ENCODE peak calls at places on chromosomes 2 and 18, in seven cellular contexts. One of them, this sample, is unnamed.

GRCh38 chr2:65353927-65354326 is 78.5 kb downstream of the SPRED2 start:
- DNase-seq in astrocyte of the spinal cord: no peak
- DNase-seq in hepatocyte: no peak
- DNase-seq in astrocyte: no peak
- DNase-seq in cardiac muscle cell: no peak
- DNase-seq in vagina: no peak
- DNase-seq in brain microvascular endothelial cell: no peak
- DNase-seq in this sample: no peak

GRCh38 chr18:28594034-28594433 is 417.1 kb upstream of the CDH2 start:
- DNase-seq in astrocyte of the spinal cord: peak
- DNase-seq in astrocyte: peak
- DNase-seq in brain microvascular endothelial cell: no peak
- DNase-seq in hepatocyte: no peak
- DNase-seq in vagina: no peak
- DNase-seq in cardiac muscle cell: no peak
- DNase-seq in this sample: no peak

GRCh38 chr2:107036293-107036692 is 150.3 kb upstream of the ST6GAL2 start:
- DNase-seq in astrocyte of the spinal cord: no peak
- DNase-seq in brain microvascular endothelial cell: no peak
- DNase-seq in hepatocyte: no peak
- DNase-seq in vagina: no peak
- DNase-seq in cardiac muscle cell: no peak
- DNase-seq in astrocyte: no peak
- DNase-seq in this sample: no peak

GRCh38 chr2:9675369-9676351 is 44.9 kb upstream of the YWHAQ start:
- DNase-seq in brain microvascular endothelial cell: peak
- DNase-seq in vagina: no peak
- DNase-seq in astrocyte of the spinal cord: peak
- DNase-seq in astrocyte: peak
- DNase-seq in hepatocyte: no peak
- DNase-seq in cardiac muscle cell: peak
- DNase-seq in this sample: peak

GRCh38 chr2:42835577-42836371 is 43.4 kb upstream of the HAAO start:
- DNase-seq in astrocyte: peak
- DNase-seq in brain microvascular endothelial cell: peak
- DNase-seq in astrocyte of the spinal cord: peak
- DNase-seq in hepatocyte: no peak
- DNase-seq in vagina: peak
- DNase-seq in cardiac muscle cell: peak
- DNase-seq in this sample: peak

GRCh38 chr2:85953476-85953875 is 64.7 kb upstream of the ST3GAL5 start:
- DNase-seq in vagina: no peak
- DNase-seq in brain microvascular endothelial cell: no peak
- DNase-seq in astrocyte of the spinal cord: no peak
- DNase-seq in astrocyte: no peak
- DNase-seq in hepatocyte: no peak
- DNase-seq in cardiac muscle cell: no peak
- DNase-seq in this sample: no peak

GRCh38 chr18:49976810-49977209 is 163.5 kb upstream of the ACAA2 start:
- DNase-seq in astrocyte of the spinal cord: no peak
- DNase-seq in hepatocyte: no peak
- DNase-seq in brain microvascular endothelial cell: no peak
- DNase-seq in astrocyte: peak
- DNase-seq in vagina: no peak
- DNase-seq in cardiac muscle cell: peak
- DNase-seq in this sample: no peak

GRCh38 chr2:3706892-3707291 is 3.5 kb downstream of the DCDC2C start:
- DNase-seq in astrocyte of the spinal cord: no peak
- DNase-seq in cardiac muscle cell: no peak
- DNase-seq in vagina: no peak
- DNase-seq in hepatocyte: no peak
- DNase-seq in brain microvascular endothelial cell: no peak
- DNase-seq in astrocyte: no peak
- DNase-seq in this sample: no peak

GRCh38 chr18:25517881-25518715 is 166.1 kb upstream of the ZNF521 start:
- DNase-seq in brain microvascular endothelial cell: no peak
- DNase-seq in astrocyte: no peak
- DNase-seq in vagina: no peak
- DNase-seq in hepatocyte: no peak
- DNase-seq in astrocyte of the spinal cord: no peak
- DNase-seq in cardiac muscle cell: no peak
- DNase-seq in this sample: no peak

GRCh38 chr18:23380001-23380550 is 73.0 kb upstream of the RIOK3 start:
- DNase-seq in astrocyte of the spinal cord: peak
- DNase-seq in hepatocyte: no peak
- DNase-seq in vagina: no peak
- DNase-seq in brain microvascular endothelial cell: peak
- DNase-seq in astrocyte: peak
- DNase-seq in cardiac muscle cell: peak
- DNase-seq in this sample: no peak

GRCh38 chr2:237859082-237859433 is 365 bp upstream of the RAMP1 start:
- DNase-seq in astrocyte: no peak
- DNase-seq in brain microvascular endothelial cell: no peak
- DNase-seq in vagina: no peak
- DNase-seq in astrocyte of the spinal cord: no peak
- DNase-seq in hepatocyte: no peak
- DNase-seq in cardiac muscle cell: no peak
- DNase-seq in this sample: no peak

GRCh38 chr2:201440182-201440581 is 11.1 kb downstream of the TRAK2 start:
- DNase-seq in vagina: no peak
- DNase-seq in astrocyte: no peak
- DNase-seq in cardiac muscle cell: no peak
- DNase-seq in brain microvascular endothelial cell: no peak
- DNase-seq in astrocyte of the spinal cord: no peak
- DNase-seq in hepatocyte: peak
- DNase-seq in this sample: no peak

GRCh38 chr18:79380816-79381806 is 14.6 kb upstream of the NFATC1 start:
- DNase-seq in astrocyte: no peak
- DNase-seq in cardiac muscle cell: peak
- DNase-seq in astrocyte of the spinal cord: peak
- DNase-seq in brain microvascular endothelial cell: no peak
- DNase-seq in vagina: no peak
- DNase-seq in hepatocyte: peak
- DNase-seq in this sample: no peak

GRCh38 chr2:48781366-48781765 is 25.8 kb upstream of the LHCGR start:
- DNase-seq in cardiac muscle cell: no peak
- DNase-seq in brain microvascular endothelial cell: no peak
- DNase-seq in vagina: no peak
- DNase-seq in astrocyte: no peak
- DNase-seq in hepatocyte: no peak
- DNase-seq in astrocyte of the spinal cord: no peak
- DNase-seq in this sample: no peak

GRCh38 chr2:134788417-134788816 is 50.0 kb upstream of the ACMSD start:
- DNase-seq in cardiac muscle cell: no peak
- DNase-seq in astrocyte: no peak
- DNase-seq in brain microvascular endothelial cell: no peak
- DNase-seq in hepatocyte: no peak
- DNase-seq in astrocyte of the spinal cord: no peak
- DNase-seq in vagina: no peak
- DNase-seq in this sample: no peak

GRCh38 chr2:134785659-134786058 is 52.8 kb upstream of the ACMSD start:
- DNase-seq in cardiac muscle cell: no peak
- DNase-seq in astrocyte of the spinal cord: no peak
- DNase-seq in vagina: no peak
- DNase-seq in hepatocyte: no peak
- DNase-seq in astrocyte: no peak
- DNase-seq in brain microvascular endothelial cell: no peak
- DNase-seq in this sample: no peak

GRCh38 chr2:134792147-134792546 is 46.3 kb upstream of the ACMSD start:
- DNase-seq in hepatocyte: no peak
- DNase-seq in vagina: no peak
- DNase-seq in brain microvascular endothelial cell: no peak
- DNase-seq in astrocyte: no peak
- DNase-seq in cardiac muscle cell: no peak
- DNase-seq in astrocyte of the spinal cord: no peak
- DNase-seq in this sample: no peak

GRCh38 chr2:134791606-134792005 is 46.8 kb upstream of the ACMSD start:
- DNase-seq in vagina: no peak
- DNase-seq in cardiac muscle cell: no peak
- DNase-seq in brain microvascular endothelial cell: no peak
- DNase-seq in astrocyte: no peak
- DNase-seq in astrocyte of the spinal cord: no peak
- DNase-seq in hepatocyte: no peak
- DNase-seq in this sample: no peak

DNA sequence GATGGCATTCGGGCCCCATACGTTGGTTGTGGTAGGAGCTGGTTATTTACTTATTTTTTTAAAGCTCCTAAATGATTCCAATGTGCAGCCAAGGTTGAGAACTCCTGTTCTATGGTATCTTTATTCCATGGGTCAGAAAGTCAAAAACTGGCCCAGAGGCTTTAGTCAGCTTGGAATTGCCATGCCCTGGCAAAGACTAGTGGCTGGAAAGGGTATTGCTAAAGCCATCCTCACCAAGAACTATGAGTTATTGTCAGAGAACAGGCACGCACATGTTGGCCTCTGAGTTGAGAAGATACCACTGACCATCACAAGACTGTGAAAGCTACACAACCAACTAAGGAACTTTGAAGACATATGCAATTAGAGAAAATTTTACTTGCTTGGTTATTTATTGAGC is 47.9 kb upstream of the ACMSD start:
- DNase-seq in cardiac muscle cell: no peak
- DNase-seq in vagina: no peak
- DNase-seq in astrocyte of the spinal cord: no peak
- DNase-seq in hepatocyte: no peak
- DNase-seq in astrocyte: no peak
- DNase-seq in brain microvascular endothelial cell: no peak
- DNase-seq in this sample: no peak
- TF ChIP-seq CTCF in cardiac muscle cell: no peak
- TF ChIP-seq CTCF in vagina: no peak
- TF ChIP-seq CTCF in astrocyte of the spinal cord: no peak
- TF ChIP-seq CTCF in hepatocyte: no peak
- TF ChIP-seq CTCF in astrocyte: no peak
- TF ChIP-seq CTCF in brain microvascular endothelial cell: peak
- TF ChIP-seq CTCF in this sample: no peak

DNA sequence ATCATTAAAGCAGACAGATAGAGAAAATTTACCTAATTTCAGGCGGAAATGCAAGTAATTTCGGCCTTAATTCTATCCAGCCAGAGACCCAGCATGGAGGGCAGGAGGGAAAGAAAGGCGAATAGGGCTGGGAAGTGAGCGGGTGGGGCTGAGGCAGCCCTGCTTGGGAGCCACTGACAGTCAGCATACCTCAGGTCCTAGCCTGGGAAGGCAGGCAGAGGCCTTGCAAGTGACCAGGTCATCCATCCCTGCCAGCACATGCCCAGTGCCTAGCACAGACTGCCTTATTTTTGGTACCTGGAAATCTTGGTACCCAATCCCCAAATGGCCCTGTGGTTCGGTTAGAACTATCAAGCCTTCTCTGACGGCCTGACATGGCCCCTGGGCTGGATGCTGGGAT is 1.5 kb downstream of the GDF7 start:
- DNase-seq in astrocyte: no peak
- DNase-seq in vagina: no peak
- DNase-seq in astrocyte of the spinal cord: no peak
- DNase-seq in cardiac muscle cell: no peak
- DNase-seq in hepatocyte: no peak
- DNase-seq in brain microvascular endothelial cell: no peak
- DNase-seq in this sample: no peak
- H3K4me3 ChIP-seq in astrocyte: no peak
- H3K4me3 ChIP-seq in vagina: peak
- H3K4me3 ChIP-seq in astrocyte of the spinal cord: no peak
- H3K4me3 ChIP-seq in cardiac muscle cell: no peak
- H3K4me3 ChIP-seq in hepatocyte: no peak
- H3K4me3 ChIP-seq in brain microvascular endothelial cell: no peak
- H3K4me3 ChIP-seq in this sample: no peak

GRCh38 chr2:152694161-152694661 is 23.1 kb downstream of the PRPF40A start:
- DNase-seq in astrocyte of the spinal cord: peak
- DNase-seq in hepatocyte: peak
- DNase-seq in brain microvascular endothelial cell: peak
- DNase-seq in cardiac muscle cell: peak
- DNase-seq in astrocyte: peak
- DNase-seq in vagina: no peak
- DNase-seq in this sample: no peak

GRCh38 chr2:152695763-152696162 is 21.5 kb downstream of the PRPF40A start:
- DNase-seq in cardiac muscle cell: no peak
- DNase-seq in astrocyte: no peak
- DNase-seq in brain microvascular endothelial cell: no peak
- DNase-seq in vagina: no peak
- DNase-seq in hepatocyte: no peak
- DNase-seq in astrocyte of the spinal cord: no peak
- DNase-seq in this sample: no peak

GRCh38 chr2:152696476-152696875 is 20.8 kb downstream of the PRPF40A start:
- DNase-seq in astrocyte: no peak
- DNase-seq in hepatocyte: no peak
- DNase-seq in astrocyte of the spinal cord: no peak
- DNase-seq in brain microvascular endothelial cell: no peak
- DNase-seq in vagina: no peak
- DNase-seq in cardiac muscle cell: no peak
- DNase-seq in this sample: no peak

DNA sequence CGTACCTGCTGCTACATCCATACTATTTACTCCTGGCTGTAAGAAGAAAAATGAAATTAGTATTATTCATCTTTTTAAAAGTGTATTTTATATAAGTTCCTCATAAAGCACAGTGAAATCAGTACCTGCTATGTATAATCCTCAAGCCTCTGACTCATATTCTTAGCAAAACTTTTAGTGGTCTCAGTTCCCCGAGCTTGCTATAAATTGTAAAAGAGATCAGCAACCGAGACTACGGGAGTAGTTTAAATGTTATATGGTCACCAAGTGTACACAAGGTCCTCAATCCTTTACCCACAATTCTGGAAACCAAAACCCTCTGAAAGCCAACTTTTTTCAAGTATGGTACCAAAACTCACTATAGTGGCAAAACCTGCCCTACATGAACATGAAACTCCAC is 24.2 kb downstream of the PRPF40A start:
- DNase-seq in astrocyte: no peak
- DNase-seq in hepatocyte: no peak
- DNase-seq in brain microvascular endothelial cell: no peak
- DNase-seq in astrocyte of the spinal cord: no peak
- DNase-seq in cardiac muscle cell: no peak
- DNase-seq in vagina: no peak
- DNase-seq in this sample: no peak
- TF ChIP-seq CTCF in astrocyte: no peak
- TF ChIP-seq CTCF in hepatocyte: no peak
- TF ChIP-seq CTCF in brain microvascular endothelial cell: no peak
- TF ChIP-seq CTCF in astrocyte of the spinal cord: no peak
- TF ChIP-seq CTCF in cardiac muscle cell: no peak
- TF ChIP-seq CTCF in vagina: no peak
- TF ChIP-seq CTCF in this sample: no peak

GRCh38 chr2:211930331-211930730 is 608.3 kb downstream of the ERBB4 start:
- DNase-seq in vagina: no peak
- DNase-seq in astrocyte of the spinal cord: no peak
- DNase-seq in astrocyte: peak
- DNase-seq in cardiac muscle cell: no peak
- DNase-seq in brain microvascular endothelial cell: no peak
- DNase-seq in hepatocyte: no peak
- DNase-seq in this sample: no peak
- H3K4me3 ChIP-seq in vagina: no peak
- H3K4me3 ChIP-seq in astrocyte of the spinal cord: no peak
- H3K4me3 ChIP-seq in astrocyte: no peak
- H3K4me3 ChIP-seq in cardiac muscle cell: no peak
- H3K4me3 ChIP-seq in brain microvascular endothelial cell: no peak
- H3K4me3 ChIP-seq in hepatocyte: no peak
- H3K4me3 ChIP-seq in this sample: no peak